ENCODE peak calls at places on chromosome 19, in seven cellular contexts. C is aorta; R is stimulated activated CD8-positive, alpha-beta memory T cell treated with anti-CD3 and anti-CD28 coated beads, Interleukin-4, amount 100 ng/mL, for 4 hours; P is GM12878; Z is NCI-H1417 treated with DMSO at 0.1 percent for 48 hours; A is NCI-H1092 treated with DMSO at 0.1 percent for 48 hours; F is activated naive CD4-positive, alpha-beta T cell treated with Interleukin-2 at 50 U/mL for 16 hours. S is an unnamed sample.
A peak's percentile ranks its signal among the peaks of the same experiment; 100 is the strongest.

GRCh38 chr19:14147797-14148605 is 11.6 kb upstream of the ASF1B start:
- DNase-seq in C (peak; percentile 79), R (no peak), A (peak; percentile 24), Z (no peak), P (no peak), F (peak; percentile 58), S (no peak)

GRCh38 chr19:30563691-30564090 is 191.5 kb downstream of the ZNF536 start:
- DNase-seq in P (no peak), F (no peak), R (no peak), Z (no peak), A (no peak), C (no peak), S (no peak)

GRCh38 chr19:35155981-35156672 is 1.6 kb downstream of the FXYD5 start:
- DNase-seq in A (no peak), C (no peak), R (no peak), P (no peak), Z (no peak), F (no peak), S (no peak)

GRCh38 chr19:37095859-37096258 is 17.6 kb downstream of the ZNF420 start:
- DNase-seq in Z (no peak), F (no peak), A (no peak), C (no peak), P (no peak), R (no peak), S (no peak)

GRCh38 chr19:54262066-54262465 is 5.0 kb upstream of the LILRB5 start:
- DNase-seq in R (no peak), Z (no peak), F (no peak), C (peak; percentile 34), A (no peak), P (no peak), S (no peak)

GRCh38 chr19:54644056-54644455 is 13.8 kb downstream of the LILRB1 start:
- DNase-seq in R (no peak), Z (no peak), A (no peak), F (no peak), C (peak; percentile 84), P (no peak), S (no peak)

GRCh38 chr19:36136975-36137686 is 2.7 kb upstream of the CAPNS1 start:
- DNase-seq in A (peak; percentile 42), C (peak; percentile 81), F (no peak), P (no peak), Z (no peak), R (no peak), S (peak; percentile 9)

GRCh38 chr19:51735759-51736449 is 12.1 kb upstream of the HAS1 start:
- DNase-seq in P (no peak), Z (no peak), F (no peak), A (no peak), R (no peak), C (peak; percentile 83), S (no peak)

GRCh38 chr19:48391100-48392005 is at the start of gene KDELR1:
- DNase-seq in P (no peak), F (peak; percentile 71), A (peak; percentile 61), R (peak; percentile 43), Z (no peak), C (peak; percentile 85), S (peak; percentile 44)

GRCh38 chr19:38869160-38869835 is 8.8 kb downstream of the RINL start:
- DNase-seq in P (no peak), A (no peak), Z (no peak), F (no peak), C (no peak), R (no peak), S (no peak)

GRCh38 chr19:6423499-6424189 is 967 bp downstream of the KHSRP start:
- DNase-seq in R (no peak), F (peak; percentile 49), C (peak; percentile 67), P (no peak), Z (no peak), A (no peak), S (no peak)

GRCh38 chr19:10419646-10420443 is 493 bp upstream of the PDE4A start:
- DNase-seq in F (peak; percentile 47), A (no peak), C (no peak), P (no peak), Z (no peak), R (no peak), S (peak; percentile 96)

GRCh38 chr19:39301021-39301420 is 4.8 kb downstream of the IFNL1 start:
- DNase-seq in C (no peak), Z (no peak), A (no peak), R (no peak), P (no peak), F (no peak), S (no peak)

GRCh38 chr19:58328999-58329398 is 2.2 kb downstream of the ZSCAN22 start:
- DNase-seq in Z (no peak), C (no peak), A (no peak), F (no peak), P (no peak), R (no peak), S (peak; percentile 4)

GRCh38 chr19:911197-912033 is 1.6 kb downstream of the R3HDM4 start:
- DNase-seq in P (no peak), F (no peak), C (no peak), Z (no peak), A (no peak), R (no peak), S (no peak)

GRCh38 chr19:17963936-17964691 is 2.8 kb upstream of the KCNN1 start:
- DNase-seq in F (no peak), P (no peak), A (no peak), R (no peak), C (no peak), Z (no peak), S (no peak)

GRCh38 chr19:6204212-6204611 is 68.7 kb downstream of the ACSBG2 start:
- DNase-seq in A (no peak), F (no peak), Z (no peak), P (no peak), R (no peak), C (no peak), S (no peak)

GRCh38 chr19:5895409-5895808 is 8.2 kb downstream of the NDUFA11 start:
- DNase-seq in P (no peak), F (no peak), C (no peak), Z (no peak), A (no peak), R (no peak), S (no peak)

GRCh38 chr19:3137139-3137538 is 1.3 kb downstream of the GNA15 start:
- DNase-seq in R (no peak), C (no peak), A (no peak), F (no peak), P (no peak), Z (no peak), S (no peak)

GRCh38 chr19:30256510-30256850 is 115.7 kb upstream of the ZNF536 start:
- DNase-seq in A (no peak), F (no peak), C (no peak), R (no peak), P (no peak), Z (no peak), S (no peak)

GRCh38 chr19:35247526-35248309 is 1.1 kb upstream of the LSR start:
- DNase-seq in A (no peak), Z (peak; percentile 48), C (no peak), P (peak; percentile 46), F (peak; percentile 65), R (no peak), S (peak; percentile 94)

GRCh38 chr19:55619264-55619663 is 5.1 kb downstream of the ZNF784 start:
- DNase-seq in A (no peak), R (no peak), P (no peak), F (no peak), C (no peak), Z (no peak), S (no peak)

GRCh38 chr19:50777830-50778303 is 7.6 kb downstream of the GPR32 start:
- DNase-seq in R (no peak), F (no peak), P (no peak), A (no peak), C (no peak), Z (no peak), S (no peak)

GRCh38 chr19:4172861-4173473 is 9.4 kb downstream of the SIRT6 start:
- DNase-seq in A (no peak), C (peak; percentile 69), F (peak; percentile 71), R (peak; percentile 16), Z (no peak), P (no peak), S (peak; percentile 19)

GRCh38 chr19:30450101-30450500 is 77.9 kb downstream of the ZNF536 start:
- DNase-seq in Z (no peak), R (no peak), P (no peak), C (no peak), A (no peak), F (no peak), S (no peak)

GRCh38 chr19:45739498-45740439 is 6.5 kb downstream of the MEIOSIN start:
- DNase-seq in A (no peak), P (no peak), Z (no peak), F (no peak), C (no peak), R (no peak), S (no peak)

GRCh38 chr19:50513746-50514345 is at the start of gene ASPDH:
- DNase-seq in C (no peak), P (no peak), A (no peak), R (no peak), F (no peak), Z (no peak), S (no peak)

GRCh38 chr19:10270616-10271394 is at the start of gene ICAM1:
- DNase-seq in Z (no peak), P (no peak), F (peak; percentile 80), A (no peak), C (peak; percentile 94), R (peak; percentile 75), S (peak; percentile 5)

GRCh38 chr19:19191920-19192882 is at the start of the genes BORCS8 and RFXANK:
- DNase-seq in C (peak; percentile 100), R (peak; percentile 97), Z (peak; percentile 98), P (peak; percentile 97), A (peak; percentile 97), F (peak; percentile 99), S (peak; percentile 98)

GRCh38 chr19:11111117-11111770 is 22.0 kb downstream of the LDLR start:
- DNase-seq in Z (no peak), P (no peak), F (no peak), R (no peak), A (no peak), C (no peak), S (no peak)

GRCh38 chr19:49973987-49974386 is 13.0 kb upstream of the SIGLEC11 start:
- DNase-seq in Z (no peak), C (peak; percentile 81), R (no peak), P (no peak), A (no peak), F (no peak), S (no peak)

GRCh38 chr19:52992109-52993004 is 21.4 kb upstream of the ERVV-1 start:
- DNase-seq in C (peak; percentile 54), F (peak; percentile 2), A (no peak), Z (no peak), P (no peak), R (no peak), S (no peak)

GRCh38 chr19:40831502-40832430 is 18.5 kb downstream of the CYP2A6 start:
- DNase-seq in F (no peak), C (no peak), Z (no peak), A (no peak), R (no peak), P (no peak), S (peak; percentile 11)